ENCODE peak calls at places on chromosomes 12 and 14, in seven cellular contexts. Y is heart left ventricle, W is cardiac muscle cell, S is brain microvascular endothelial cell, R is ascending aorta, U is left ventricle myocardium inferior, X is ovary. Z is an unnamed sample.

GRCh38 chr14:54591461-54592245 is 24.7 kb downstream of the SAMD4A start:
- DNase-seq in W (no peak), U (no peak), X (no peak), S (no peak), Y (no peak), R (no peak), Z (no peak)

GRCh38 chr14:74697976-74698375 is 14.9 kb downstream of the AREL1 start:
- DNase-seq in X (no peak), R (no peak), U (no peak), W (no peak), S (no peak), Y (no peak), Z (no peak)

GRCh38 chr12:19712041-19712440 is 272.7 kb downstream of the AEBP2 start:
- DNase-seq in W (no peak), S (peak), U (no peak), R (no peak), X (no peak), Y (no peak), Z (no peak)

GRCh38 chr14:105436891-105437722 is 17.5 kb downstream of the MTA1 start:
- DNase-seq in X (no peak), Y (no peak), R (no peak), W (no peak), S (no peak), U (no peak), Z (no peak)

GRCh38 chr12:50655374-50655921 is 108.5 kb upstream of the ATF1 start:
- DNase-seq in R (no peak), S (no peak), X (no peak), U (no peak), W (no peak), Y (no peak), Z (no peak)

GRCh38 chr12:2299207-2299606 is 246.4 kb downstream of the CACNA1C start:
- DNase-seq in Y (no peak), W (no peak), X (no peak), U (no peak), R (no peak), S (no peak), Z (no peak)

GRCh38 chr12:86264451-86265328 is 8.5 kb upstream of the MGAT4C start:
- DNase-seq in W (peak), S (no peak), R (no peak), U (peak), Y (no peak), X (no peak), Z (peak)

GRCh38 chr14:33061667-33062325 is 123.1 kb downstream of the NPAS3 start:
- DNase-seq in W (no peak), S (no peak), R (no peak), X (no peak), Y (no peak), U (no peak), Z (no peak)

GRCh38 chr12:57899010-57899662 is 42.2 kb upstream of the ATP23 start:
- DNase-seq in S (peak), W (no peak), R (no peak), X (peak), Y (no peak), U (peak), Z (no peak)

GRCh38 chr12:28378749-28379148 is 188.5 kb downstream of the CCDC91 start:
- DNase-seq in U (no peak), R (no peak), X (no peak), Y (no peak), S (peak), W (no peak), Z (no peak)

GRCh38 chr12:111268738-111269572 is 99.9 kb downstream of the PHETA1 start:
- DNase-seq in X (no peak), Y (no peak), U (no peak), R (no peak), S (no peak), W (no peak), Z (no peak)

GRCh38 chr12:30794591-30795409 is 40.0 kb upstream of the CAPRIN2 start:
- DNase-seq in S (peak), X (no peak), W (no peak), U (no peak), R (no peak), Y (peak), Z (no peak)

GRCh38 chr12:102824218-102824835 is 92.7 kb downstream of the PAH start:
- DNase-seq in S (peak), Y (peak), W (peak), U (peak), X (peak), R (no peak), Z (peak)

GRCh38 chr14:99067141-99067920 is 204.7 kb downstream of the BCL11B start:
- DNase-seq in X (no peak), S (no peak), R (no peak), Y (no peak), U (no peak), W (no peak), Z (no peak)

GRCh38 chr12:98738002-98738401 is 92.9 kb downstream of the APAF1 start:
- DNase-seq in Y (no peak), U (no peak), R (no peak), X (no peak), S (no peak), W (no peak), Z (no peak)

GRCh38 chr12:12176402-12176801 is 90.4 kb downstream of the LRP6 start:
- DNase-seq in S (no peak), U (no peak), X (no peak), W (no peak), R (no peak), Y (no peak), Z (no peak)

GRCh38 chr14:49418789-49419188 is 167.4 kb downstream of the RPS29 start:
- DNase-seq in R (no peak), X (no peak), Y (no peak), S (no peak), W (no peak), U (no peak), Z (no peak)

GRCh38 chr12:77213316-77213715 is 147.9 kb upstream of the E2F7 start:
- DNase-seq in S (no peak), U (no peak), R (no peak), X (no peak), W (peak), Y (peak), Z (no peak)

GRCh38 chr12:46442239-46442638 is 69.7 kb upstream of the SLC38A2 start:
- DNase-seq in U (no peak), W (no peak), S (peak), R (no peak), Y (no peak), X (no peak), Z (no peak)

GRCh38 chr14:105271224-105271890 is 23.0 kb downstream of the BTBD6 start:
- DNase-seq in X (no peak), S (no peak), W (no peak), Y (no peak), R (no peak), U (no peak), Z (no peak)

GRCh38 chr14:50823763-50824636 is 7.0 kb downstream of the NIN start:
- DNase-seq in S (no peak), Y (no peak), U (no peak), R (no peak), X (no peak), W (no peak), Z (no peak)

GRCh38 chr14:104558231-104559042 is 21.1 kb upstream of the C14orf180 start:
- DNase-seq in Y (no peak), R (no peak), S (no peak), X (no peak), W (no peak), U (peak), Z (no peak)

GRCh38 chr12:79747274-79747673 is 56.5 kb upstream of the PAWR start:
- DNase-seq in X (no peak), W (no peak), R (no peak), U (no peak), Y (no peak), S (peak), Z (no peak)

GRCh38 chr12:75628511-75628910 is 117.1 kb upstream of the KRR1 start:
- DNase-seq in R (no peak), X (no peak), S (no peak), Y (no peak), U (no peak), W (no peak), Z (no peak)

GRCh38 chr12:65634626-65635331 is 189.5 kb upstream of the HMGA2 start:
- DNase-seq in Y (no peak), W (no peak), U (no peak), S (peak), X (no peak), R (no peak), Z (no peak)

GRCh38 chr12:120394483-120395367 is 25.8 kb upstream of the MSI1 start:
- DNase-seq in R (no peak), Y (no peak), W (no peak), X (no peak), U (no peak), S (no peak), Z (no peak)

GRCh38 chr14:105093426-105094192 is 28.4 kb upstream of the GPR132 start:
- DNase-seq in W (peak), X (peak), R (no peak), Y (peak), U (peak), S (peak), Z (peak)

GRCh38 chr14:34867199-34867598 is 8.0 kb downstream of the BAZ1A start:
- DNase-seq in Y (no peak), W (no peak), R (no peak), X (no peak), S (no peak), U (no peak), Z (no peak)

GRCh38 chr12:120719496-120720233 is 6.0 kb upstream of the ACADS start:
- DNase-seq in X (no peak), W (no peak), U (no peak), Y (no peak), S (no peak), R (no peak), Z (no peak)

GRCh38 chr12:6337958-6338406 is 3.9 kb downstream of the TNFRSF1A start:
- DNase-seq in S (no peak), X (no peak), R (no peak), W (no peak), U (no peak), Y (no peak), Z (no peak)

GRCh38 chr12:7376196-7376595 is 67.8 kb downstream of the CD163L1 start:
- DNase-seq in U (no peak), S (peak), X (no peak), R (no peak), Y (no peak), W (no peak), Z (no peak)

GRCh38 chr14:93538411-93538810 is 107.7 kb downstream of the UNC79 start:
- DNase-seq in X (no peak), R (no peak), W (peak), Y (no peak), S (no peak), U (no peak), Z (peak)

GRCh38 chr12:11973396-11973795 is 97.3 kb upstream of the BCL2L14 start:
- DNase-seq in S (no peak), R (no peak), X (no peak), Y (no peak), W (no peak), U (no peak), Z (no peak)

DNA sequence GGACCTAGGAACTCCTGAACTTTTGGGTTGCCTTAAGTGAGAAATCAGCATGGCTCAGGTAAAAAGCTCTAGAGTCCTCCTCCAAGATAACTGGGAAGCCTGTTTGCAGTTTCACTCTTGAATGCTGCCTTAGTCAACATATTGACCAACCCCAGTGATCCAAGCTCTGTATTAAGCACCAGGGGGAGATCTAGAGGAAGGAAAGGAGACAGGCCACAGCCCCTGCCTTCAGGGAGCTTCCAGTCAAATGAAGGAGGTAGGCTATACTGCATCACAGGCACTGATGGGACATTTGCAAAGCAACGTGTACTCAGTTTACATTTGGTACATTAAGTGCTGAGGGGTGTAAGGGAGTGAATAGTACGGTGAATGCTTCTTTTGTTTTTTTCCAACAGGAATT is 1.2 kb upstream of the CSAD start:
- DNase-seq in Y (no peak), W (no peak), S (no peak), R (no peak), X (no peak), U (no peak), Z (no peak)
- H3K4me3 ChIP-seq in Y (peak), W (peak), S (peak), R (peak), X (peak), U (peak), Z (peak)

GRCh38 chr14:61543946-61544345 is 151.4 kb upstream of the HIF1A start:
- DNase-seq in S (no peak), U (no peak), W (no peak), R (no peak), X (no peak), Y (no peak), Z (no peak)
- H3K27ac ChIP-seq in S (no peak), U (peak), W (no peak), R (peak), X (no peak), Y (peak), Z (peak)

GRCh38 chr14:24339284-24340151 is at the start of gene RIPK3:
- DNase-seq in S (no peak), X (no peak), W (no peak), U (peak), Y (peak), R (no peak), Z (no peak)
- H3K4me3 ChIP-seq in S (peak), X (peak), W (peak), U (peak), Y (peak), R (peak), Z (peak)

GRCh38 chr14:69619007-69619406 is 7.6 kb downstream of the SUSD6 start:
- DNase-seq in S (no peak), U (no peak), R (no peak), X (peak), Y (no peak), W (no peak), Z (no peak)
- H3K27ac ChIP-seq in S (no peak), U (peak), R (peak), X (no peak), Y (peak), W (no peak), Z (no peak)

GRCh38 chr14:89126461-89126860 is 290.6 kb downstream of the FOXN3 start:
- DNase-seq in W (no peak), R (no peak), S (no peak), U (no peak), X (no peak), Y (no peak), Z (no peak)
- H3K4me3 ChIP-seq in W (no peak), R (no peak), S (no peak), U (no peak), X (no peak), Y (no peak), Z (no peak)

GRCh38 chr14:65229431-65230286 is 127.3 kb upstream of the MAX start:
- DNase-seq in W (peak), S (no peak), U (peak), R (no peak), X (peak), Y (peak), Z (peak)

GRCh38 chr14:65230287-65230728 is 128.0 kb upstream of the MAX start:
- DNase-seq in U (peak), S (no peak), Y (peak), R (no peak), W (peak), X (peak), Z (peak)

GRCh38 chr14:65228436-65228835 is 126.1 kb upstream of the MAX start:
- DNase-seq in S (no peak), Y (no peak), X (no peak), R (no peak), U (no peak), W (no peak), Z (no peak)

GRCh38 chr14:65228956-65229355 is 126.6 kb upstream of the MAX start:
- DNase-seq in Y (no peak), U (no peak), W (no peak), S (no peak), X (no peak), R (no peak), Z (no peak)

GRCh38 chr14:65231286-65231980 is 129.1 kb upstream of the MAX start:
- DNase-seq in R (no peak), W (no peak), U (no peak), Y (no peak), S (no peak), X (no peak), Z (no peak)
- H3K27ac ChIP-seq in R (no peak), W (no peak), U (peak), Y (peak), S (no peak), X (no peak), Z (peak)

DNA sequence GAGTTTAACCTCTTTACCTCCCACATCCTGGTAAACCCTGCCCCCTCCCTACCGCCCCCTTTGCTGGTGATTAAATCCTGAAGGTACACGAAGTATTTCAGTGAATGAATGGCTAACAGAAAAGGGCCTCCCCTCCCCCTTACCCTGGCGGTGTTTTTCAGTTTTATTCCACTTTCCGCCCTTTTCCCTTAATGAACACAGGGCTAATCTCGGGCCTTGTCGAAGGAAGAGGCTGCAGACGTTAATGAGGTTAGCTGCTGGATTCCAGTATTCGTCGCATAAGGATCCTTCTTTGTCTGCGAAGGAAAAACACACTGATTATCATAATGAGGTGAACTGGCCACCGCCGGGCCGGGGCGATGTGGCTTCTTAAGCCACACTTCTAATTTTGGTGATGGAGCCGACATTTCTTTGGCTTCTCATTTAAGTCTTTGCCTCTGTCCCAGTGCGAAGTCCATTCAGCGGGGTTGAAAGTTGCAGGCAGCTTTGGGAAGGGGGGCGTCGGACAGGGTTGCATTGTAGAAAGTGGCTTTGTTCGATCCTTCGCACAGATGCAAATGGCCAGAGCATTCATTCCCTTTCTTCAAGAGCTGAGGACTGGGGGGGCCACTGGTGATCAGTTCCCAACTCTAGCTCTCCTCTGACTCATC is 6.5 kb downstream of the MEG3 start:
- DNase-seq in W (no peak), Y (no peak), S (no peak), R (no peak), X (no peak), U (no peak), Z (no peak)
- H3K4me3 ChIP-seq in W (no peak), Y (no peak), S (no peak), R (no peak), X (no peak), U (no peak), Z (no peak)

GRCh38 chr14:26605602-26606001 is 7.8 kb upstream of the NOVA1 start:
- DNase-seq in Y (no peak), W (no peak), R (no peak), X (no peak), S (no peak), U (no peak), Z (no peak)

GRCh38 chr14:26606729-26607128 is 8.9 kb upstream of the NOVA1 start:
- DNase-seq in U (no peak), X (no peak), Y (no peak), R (no peak), S (no peak), W (no peak), Z (no peak)

GRCh38 chr14:26598672-26599131 is 869 bp upstream of the NOVA1 start:
- DNase-seq in S (no peak), W (no peak), R (no peak), X (peak), U (no peak), Y (no peak), Z (peak)

GRCh38 chr14:26601856-26602255 is 4.0 kb upstream of the NOVA1 start:
- DNase-seq in R (no peak), Y (no peak), X (no peak), S (no peak), W (no peak), U (no peak), Z (no peak)

GRCh38 chr14:26602902-26603301 is 5.1 kb upstream of the NOVA1 start:
- DNase-seq in W (no peak), S (no peak), R (no peak), Y (no peak), X (no peak), U (no peak), Z (no peak)
- H3K27ac ChIP-seq in W (no peak), S (no peak), R (no peak), Y (no peak), X (no peak), U (no peak), Z (no peak)

GRCh38 chr14:30874120-30874998 is at the start of gene COCH:
- DNase-seq in Y (peak), U (peak), R (no peak), S (no peak), X (peak), W (peak), Z (no peak)

GRCh38 chr14:30874999-30875787 is 834 bp downstream of the COCH start:
- DNase-seq in R (no peak), Y (no peak), W (peak), S (no peak), U (no peak), X (no peak), Z (no peak)

GRCh38 chr14:30875788-30876053 is 1.4 kb downstream of the COCH start:
- DNase-seq in Y (no peak), W (no peak), X (no peak), S (no peak), U (no peak), R (no peak), Z (no peak)

GRCh38 chr14:30872602-30873001 is 1.8 kb upstream of the COCH start:
- DNase-seq in U (no peak), X (no peak), W (no peak), R (no peak), S (no peak), Y (no peak), Z (no peak)

DNA sequence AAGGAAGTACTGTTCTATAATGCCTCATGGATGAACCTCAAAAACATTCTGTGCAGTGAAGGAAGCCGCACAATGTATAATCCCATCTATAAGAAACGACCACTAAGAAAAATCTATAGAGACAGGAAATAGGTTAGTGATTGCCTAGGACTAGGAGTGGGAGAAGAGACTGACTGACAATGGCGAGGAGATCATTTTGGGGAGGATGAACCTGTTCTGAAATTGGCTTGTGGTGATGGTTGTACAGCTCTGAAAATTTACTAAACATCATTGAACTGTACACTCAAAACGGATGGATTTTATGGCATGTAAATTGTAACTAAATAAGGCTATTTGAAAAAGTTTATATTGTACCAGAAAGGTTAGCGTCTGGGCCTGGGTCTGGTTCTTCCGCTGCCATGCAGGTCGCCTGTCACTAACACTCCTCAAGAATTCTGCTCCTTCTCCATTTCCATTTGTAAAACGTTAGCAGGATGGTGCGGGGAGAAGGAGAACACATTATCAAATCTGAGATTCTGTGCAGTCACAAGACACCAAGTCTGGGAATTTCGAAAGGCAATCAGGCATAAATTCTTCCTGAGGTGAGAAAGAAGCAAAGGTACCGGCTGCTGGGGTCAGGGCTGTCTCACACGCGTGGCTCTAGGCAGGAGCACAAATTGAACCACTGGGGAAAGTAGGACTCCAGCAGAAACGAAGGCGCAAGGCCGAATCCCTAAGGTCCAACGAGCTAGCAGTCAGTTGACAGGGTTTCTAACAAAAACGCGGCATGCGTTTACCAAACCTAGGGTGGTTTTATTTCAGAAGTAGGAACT is 845 bp upstream of the COCH start:
- DNase-seq in Y (no peak), X (no peak), S (no peak), W (no peak), U (no peak), R (no peak), Z (no peak)
- H3K4me3 ChIP-seq in Y (peak), X (no peak), S (peak), W (peak), U (peak), R (peak), Z (peak)

Z was measured in testis.